ENCODE peak calls at places on chromosomes 11 and 22, in four cellular contexts. One of them, this sample, is unnamed.

GRCh38 chr11:133078591-133079179 is 453.6 kb downstream of the OPCML start:
- DNase-seq in HS-5: peak; percentile 6
- DNase-seq in Peyer's patch: no peak
- DNase-seq in stimulated activated CD8-positive, alpha-beta memory T cell treated with anti-CD3 and anti-CD28 coated beads, Interleukin-12 subunit alpha, Interleukin-12 subunit beta, amount 100 ng/mL, for 1 hour: no peak
- DNase-seq in this sample: no peak

GRCh38 chr11:33461726-33462125 is 204.5 kb downstream of the HIPK3 start:
- DNase-seq in HS-5: no peak
- DNase-seq in Peyer's patch: no peak
- DNase-seq in stimulated activated CD8-positive, alpha-beta memory T cell treated with anti-CD3 and anti-CD28 coated beads, Interleukin-12 subunit alpha, Interleukin-12 subunit beta, amount 100 ng/mL, for 1 hour: no peak
- DNase-seq in this sample: no peak

GRCh38 chr22:30564766-30565118 is 9.7 kb downstream of the GAL3ST1 start:
- DNase-seq in HS-5: no peak
- DNase-seq in Peyer's patch: no peak
- DNase-seq in stimulated activated CD8-positive, alpha-beta memory T cell treated with anti-CD3 and anti-CD28 coated beads, Interleukin-12 subunit alpha, Interleukin-12 subunit beta, amount 100 ng/mL, for 1 hour: no peak
- DNase-seq in this sample: no peak

GRCh38 chr22:50144005-50144614 is 26.4 kb upstream of the PANX2 start:
- DNase-seq in HS-5: no peak
- DNase-seq in Peyer's patch: no peak
- DNase-seq in stimulated activated CD8-positive, alpha-beta memory T cell treated with anti-CD3 and anti-CD28 coated beads, Interleukin-12 subunit alpha, Interleukin-12 subunit beta, amount 100 ng/mL, for 1 hour: no peak
- DNase-seq in this sample: no peak

GRCh38 chr11:20158597-20159257 is 1.5 kb downstream of the DBX1 start:
- DNase-seq in HS-5: no peak
- DNase-seq in Peyer's patch: no peak
- DNase-seq in stimulated activated CD8-positive, alpha-beta memory T cell treated with anti-CD3 and anti-CD28 coated beads, Interleukin-12 subunit alpha, Interleukin-12 subunit beta, amount 100 ng/mL, for 1 hour: no peak
- DNase-seq in this sample: no peak

GRCh38 chr22:35480627-35481565 is 59.7 kb upstream of the RASD2 start:
- DNase-seq in HS-5: no peak
- DNase-seq in Peyer's patch: no peak
- DNase-seq in stimulated activated CD8-positive, alpha-beta memory T cell treated with anti-CD3 and anti-CD28 coated beads, Interleukin-12 subunit alpha, Interleukin-12 subunit beta, amount 100 ng/mL, for 1 hour: no peak
- DNase-seq in this sample: no peak

GRCh38 chr11:19889531-19889930 is 176.9 kb downstream of the NAV2 start:
- DNase-seq in HS-5: no peak
- DNase-seq in Peyer's patch: no peak
- DNase-seq in stimulated activated CD8-positive, alpha-beta memory T cell treated with anti-CD3 and anti-CD28 coated beads, Interleukin-12 subunit alpha, Interleukin-12 subunit beta, amount 100 ng/mL, for 1 hour: no peak
- DNase-seq in this sample: no peak

GRCh38 chr22:22576244-22576988 is 17.4 kb upstream of the PRAME start:
- DNase-seq in HS-5: no peak
- DNase-seq in Peyer's patch: peak; percentile 40
- DNase-seq in stimulated activated CD8-positive, alpha-beta memory T cell treated with anti-CD3 and anti-CD28 coated beads, Interleukin-12 subunit alpha, Interleukin-12 subunit beta, amount 100 ng/mL, for 1 hour: no peak
- DNase-seq in this sample: no peak

GRCh38 chr22:46556775-46557174 is 19.4 kb upstream of the CELSR1 start:
- DNase-seq in HS-5: no peak
- DNase-seq in Peyer's patch: no peak
- DNase-seq in stimulated activated CD8-positive, alpha-beta memory T cell treated with anti-CD3 and anti-CD28 coated beads, Interleukin-12 subunit alpha, Interleukin-12 subunit beta, amount 100 ng/mL, for 1 hour: no peak
- DNase-seq in this sample: no peak

GRCh38 chr11:4090258-4090657 is 4.3 kb upstream of the RRM1 start:
- DNase-seq in HS-5: no peak
- DNase-seq in Peyer's patch: no peak
- DNase-seq in stimulated activated CD8-positive, alpha-beta memory T cell treated with anti-CD3 and anti-CD28 coated beads, Interleukin-12 subunit alpha, Interleukin-12 subunit beta, amount 100 ng/mL, for 1 hour: no peak
- DNase-seq in this sample: no peak

GRCh38 chr11:102552447-102553200 is 22.1 kb upstream of the MMP7 start:
- DNase-seq in HS-5: peak; percentile 28
- DNase-seq in Peyer's patch: no peak
- DNase-seq in stimulated activated CD8-positive, alpha-beta memory T cell treated with anti-CD3 and anti-CD28 coated beads, Interleukin-12 subunit alpha, Interleukin-12 subunit beta, amount 100 ng/mL, for 1 hour: no peak
- DNase-seq in this sample: no peak

GRCh38 chr11:116782728-116783127 is 5.1 kb downstream of the ZPR1 start:
- DNase-seq in HS-5: no peak
- DNase-seq in Peyer's patch: no peak
- DNase-seq in stimulated activated CD8-positive, alpha-beta memory T cell treated with anti-CD3 and anti-CD28 coated beads, Interleukin-12 subunit alpha, Interleukin-12 subunit beta, amount 100 ng/mL, for 1 hour: no peak
- DNase-seq in this sample: peak; percentile 29

GRCh38 chr11:121936781-121937447 is 179.1 kb downstream of the BLID start:
- DNase-seq in HS-5: peak; percentile 76
- DNase-seq in Peyer's patch: no peak
- DNase-seq in stimulated activated CD8-positive, alpha-beta memory T cell treated with anti-CD3 and anti-CD28 coated beads, Interleukin-12 subunit alpha, Interleukin-12 subunit beta, amount 100 ng/mL, for 1 hour: no peak
- DNase-seq in this sample: no peak

GRCh38 chr11:134479206-134479955 is 67.3 kb upstream of the B3GAT1 start:
- DNase-seq in HS-5: no peak
- DNase-seq in Peyer's patch: no peak
- DNase-seq in stimulated activated CD8-positive, alpha-beta memory T cell treated with anti-CD3 and anti-CD28 coated beads, Interleukin-12 subunit alpha, Interleukin-12 subunit beta, amount 100 ng/mL, for 1 hour: no peak
- DNase-seq in this sample: no peak

GRCh38 chr11:128745296-128746183 is 51.7 kb downstream of the FLI1 start:
- DNase-seq in HS-5: no peak
- DNase-seq in Peyer's patch: no peak
- DNase-seq in stimulated activated CD8-positive, alpha-beta memory T cell treated with anti-CD3 and anti-CD28 coated beads, Interleukin-12 subunit alpha, Interleukin-12 subunit beta, amount 100 ng/mL, for 1 hour: no peak
- DNase-seq in this sample: peak; percentile 19

GRCh38 chr22:25202290-25202921 is 2.7 kb downstream of the CRYBB3 start:
- DNase-seq in HS-5: peak; percentile 14
- DNase-seq in Peyer's patch: peak; percentile 17
- DNase-seq in stimulated activated CD8-positive, alpha-beta memory T cell treated with anti-CD3 and anti-CD28 coated beads, Interleukin-12 subunit alpha, Interleukin-12 subunit beta, amount 100 ng/mL, for 1 hour: peak; percentile 4
- DNase-seq in this sample: no peak

GRCh38 chr11:36300651-36301050 is 4.6 kb downstream of the PRR5L start:
- DNase-seq in HS-5: no peak
- DNase-seq in Peyer's patch: no peak
- DNase-seq in stimulated activated CD8-positive, alpha-beta memory T cell treated with anti-CD3 and anti-CD28 coated beads, Interleukin-12 subunit alpha, Interleukin-12 subunit beta, amount 100 ng/mL, for 1 hour: no peak
- DNase-seq in this sample: no peak

GRCh38 chr22:38203090-38203810 is 1.5 kb downstream of the MAFF start:
- DNase-seq in HS-5: no peak
- DNase-seq in Peyer's patch: peak; percentile 73
- DNase-seq in stimulated activated CD8-positive, alpha-beta memory T cell treated with anti-CD3 and anti-CD28 coated beads, Interleukin-12 subunit alpha, Interleukin-12 subunit beta, amount 100 ng/mL, for 1 hour: peak; percentile 10
- DNase-seq in this sample: no peak

This sample was measured in GM04503.